ENCODE peak calls at places on chromosomes 12 and 14, in nine cellular contexts. K is activated CD4-positive, alpha-beta T cell treated with anti-CD3 and anti-CD28 coated beads, Interleukin-2, amount 50 U/mL, for 48 hours; M is hypothalamus; Q is tibial artery; H is CD4-positive, alpha-beta T cell; S is fibroblast of the aortic adventitia; A is right atrium auricular region; U is progenitor cell of endocrine pancreas; T is foreskin fibroblast. L is an unnamed sample.

GRCh38 chr12:54017027-54017788 is 8.4 kb downstream of the HOXC8 start:
- DNase-seq in K (no peak), M (no peak), Q (peak), H (no peak), S (no peak), A (no peak), U (no peak), T (peak), L (no peak)

GRCh38 chr14:75484711-75485429 is 37.4 kb upstream of the BATF start:
- DNase-seq in K (no peak), M (no peak), Q (no peak), H (no peak), S (no peak), A (no peak), U (no peak), T (no peak), L (no peak)

GRCh38 chr14:104660597-104660996 is 28.8 kb upstream of the INF2 start:
- DNase-seq in K (no peak), M (no peak), Q (no peak), H (no peak), S (no peak), A (no peak), U (no peak), T (no peak), L (no peak)

GRCh38 chr14:21978184-21978998 is 304.8 kb upstream of the OR4E1 start:
- DNase-seq in K (peak), M (no peak), Q (no peak), H (peak), S (peak), A (no peak), U (peak), T (no peak), L (peak)

GRCh38 chr12:51246254-51246853 is 7.7 kb downstream of the DAZAP2 start:
- DNase-seq in K (peak), M (no peak), Q (no peak), H (no peak), S (peak), A (no peak), U (no peak), T (peak), L (peak)

GRCh38 chr14:100816286-100816949 is 9.5 kb upstream of the MEG3 start:
- DNase-seq in K (no peak), M (no peak), Q (no peak), H (no peak), S (no peak), A (no peak), U (no peak), T (no peak), L (no peak)

GRCh38 chr14:51596473-51596870 is 55.2 kb upstream of the FRMD6 start:
- DNase-seq in K (no peak), M (no peak), Q (no peak), H (no peak), S (no peak), A (no peak), U (no peak), T (no peak), L (no peak)

GRCh38 chr14:78595797-78596196 is 425.6 kb downstream of the NRXN3 start:
- DNase-seq in K (no peak), M (no peak), Q (no peak), H (no peak), S (no peak), A (no peak), U (no peak), T (peak), L (peak)

GRCh38 chr12:98595152-98595988 is 1.9 kb downstream of the SLC25A3 start:
- DNase-seq in K (no peak), M (no peak), Q (no peak), H (no peak), S (peak), A (no peak), U (no peak), T (peak), L (no peak)

GRCh38 chr14:100691395-100692025 is 35.2 kb upstream of the DLK1 start:
- DNase-seq in K (no peak), M (no peak), Q (no peak), H (no peak), S (no peak), A (no peak), U (no peak), T (no peak), L (no peak)

GRCh38 chr14:61475316-61475715 is 153.9 kb downstream of the PRKCH start:
- DNase-seq in K (no peak), M (no peak), Q (no peak), H (no peak), S (peak), A (no peak), U (no peak), T (peak), L (peak)

GRCh38 chr12:68180792-68181744 is 21.5 kb upstream of the IFNG start:
- DNase-seq in K (peak), M (no peak), Q (no peak), H (no peak), S (peak), A (no peak), U (no peak), T (no peak), L (no peak)

L was measured in Ammon's horn.